ENCODE peak calls at places on chromosome 6, in ten cellular contexts. Z, V, B, E, C, G, K, Y, N and H are unnamed samples.

GRCh38 chr6:112396221-112396620 is 49.1 kb downstream of the RFPL4B start:
- DNase-seq in Z (no peak), V (no peak), B (peak; percentile 4), E (no peak), C (no peak), G (no peak), K (no peak), Y (no peak), N (no peak), H (no peak)

GRCh38 chr6:95228636-95229035 is 348.7 kb upstream of the MANEA start:
- DNase-seq in Z (no peak), V (no peak), B (no peak), E (no peak), C (no peak), G (no peak), K (no peak), Y (no peak), N (no peak), H (no peak)

GRCh38 chr6:125111219-125111983 is 42.2 kb upstream of the TPD52L1 start:
- DNase-seq in Z (no peak), V (no peak), B (no peak), E (no peak), C (no peak), G (no peak), K (no peak), Y (no peak), N (no peak), H (no peak)

GRCh38 chr6:2651966-2652365 is 98.8 kb downstream of the MYLK4 start:
- DNase-seq in Z (no peak), V (no peak), B (no peak), E (no peak), C (no peak), G (no peak), K (no peak), Y (no peak), N (no peak), H (no peak)

GRCh38 chr6:158020272-158020711 is 38.6 kb downstream of the SYNJ2 start:
- DNase-seq in Z (no peak), V (no peak), B (no peak), E (no peak), C (no peak), G (no peak), K (no peak), Y (peak; percentile 35), N (no peak), H (no peak)

GRCh38 chr6:14542670-14543366 is 425.2 kb downstream of the CD83 start:
- DNase-seq in Z (no peak), V (no peak), B (peak; percentile 96), E (no peak), C (no peak), G (no peak), K (no peak), Y (peak; percentile 76), N (no peak), H (peak; percentile 5)

GRCh38 chr6:104559435-104560202 is 300.1 kb downstream of the HACE1 start:
- DNase-seq in Z (no peak), V (no peak), B (no peak), E (no peak), C (no peak), G (no peak), K (no peak), Y (no peak), N (no peak), H (no peak)

GRCh38 chr6:161292145-161292544 is 18.3 kb upstream of the AGPAT4 start:
- DNase-seq in Z (no peak), V (no peak), B (no peak), E (no peak), C (no peak), G (no peak), K (no peak), Y (no peak), N (no peak), H (no peak)

GRCh38 chr6:33860706-33861474 is 57.1 kb upstream of the MLN start:
- DNase-seq in Z (no peak), V (no peak), B (peak; percentile 24), E (no peak), C (no peak), G (no peak), K (no peak), Y (no peak), N (no peak), H (no peak)

GRCh38 chr6:138680085-138680484 is 93.5 kb upstream of the CCDC28A start:
- DNase-seq in Z (no peak), V (no peak), B (peak; percentile 34), E (no peak), C (no peak), G (no peak), K (no peak), Y (no peak), N (no peak), H (no peak)

GRCh38 chr6:73131706-73132105 is 93.6 kb downstream of the KHDC1L start:
- DNase-seq in Z (no peak), V (no peak), B (peak; percentile 29), E (peak; percentile 8), C (no peak), G (no peak), K (no peak), Y (no peak), N (no peak), H (peak; percentile 28)

GRCh38 chr6:1024587-1024986 is 287.3 kb upstream of the FOXQ1 start:
- DNase-seq in Z (no peak), V (no peak), B (peak; percentile 82), E (no peak), C (peak; percentile 79), G (no peak), K (no peak), Y (no peak), N (no peak), H (no peak)

GRCh38 chr6:163230901-163231300 is 183.6 kb upstream of the QKI start:
- DNase-seq in Z (no peak), V (no peak), B (no peak), E (no peak), C (no peak), G (no peak), K (no peak), Y (no peak), N (no peak), H (no peak)

GRCh38 chr6:45754432-45754831 is 261.2 kb downstream of the CLIC5 start:
- DNase-seq in Z (no peak), V (no peak), B (no peak), E (no peak), C (no peak), G (no peak), K (no peak), Y (no peak), N (no peak), H (no peak)

GRCh38 chr6:133955136-133955576 is 2.1 kb downstream of the TBPL1 start:
- DNase-seq in Z (no peak), V (no peak), B (no peak), E (no peak), C (no peak), G (no peak), K (no peak), Y (no peak), N (no peak), H (peak; percentile 70)

GRCh38 chr6:133952815-133953633 is at the start of gene TBPL1:
- DNase-seq in Z (peak; percentile 87), V (peak; percentile 91), B (peak; percentile 95), E (peak; percentile 92), C (peak; percentile 96), G (peak; percentile 91), K (peak; percentile 91), Y (peak; percentile 97), N (peak; percentile 96), H (peak; percentile 94)

GRCh38 chr6:133951881-133952814 is 876 bp upstream of the TBPL1 start:
- DNase-seq in Z (peak; percentile 47), V (peak; percentile 53), B (peak; percentile 80), E (peak; percentile 63), C (peak; percentile 86), G (peak; percentile 49), K (peak; percentile 48), Y (peak; percentile 90), N (peak; percentile 61), H (peak; percentile 59)

GRCh38 chr6:133955582-133956412 is 2.8 kb downstream of the TBPL1 start:
- DNase-seq in Z (no peak), V (no peak), B (no peak), E (no peak), C (no peak), G (no peak), K (no peak), Y (no peak), N (no peak), H (peak; percentile 38)

DNA sequence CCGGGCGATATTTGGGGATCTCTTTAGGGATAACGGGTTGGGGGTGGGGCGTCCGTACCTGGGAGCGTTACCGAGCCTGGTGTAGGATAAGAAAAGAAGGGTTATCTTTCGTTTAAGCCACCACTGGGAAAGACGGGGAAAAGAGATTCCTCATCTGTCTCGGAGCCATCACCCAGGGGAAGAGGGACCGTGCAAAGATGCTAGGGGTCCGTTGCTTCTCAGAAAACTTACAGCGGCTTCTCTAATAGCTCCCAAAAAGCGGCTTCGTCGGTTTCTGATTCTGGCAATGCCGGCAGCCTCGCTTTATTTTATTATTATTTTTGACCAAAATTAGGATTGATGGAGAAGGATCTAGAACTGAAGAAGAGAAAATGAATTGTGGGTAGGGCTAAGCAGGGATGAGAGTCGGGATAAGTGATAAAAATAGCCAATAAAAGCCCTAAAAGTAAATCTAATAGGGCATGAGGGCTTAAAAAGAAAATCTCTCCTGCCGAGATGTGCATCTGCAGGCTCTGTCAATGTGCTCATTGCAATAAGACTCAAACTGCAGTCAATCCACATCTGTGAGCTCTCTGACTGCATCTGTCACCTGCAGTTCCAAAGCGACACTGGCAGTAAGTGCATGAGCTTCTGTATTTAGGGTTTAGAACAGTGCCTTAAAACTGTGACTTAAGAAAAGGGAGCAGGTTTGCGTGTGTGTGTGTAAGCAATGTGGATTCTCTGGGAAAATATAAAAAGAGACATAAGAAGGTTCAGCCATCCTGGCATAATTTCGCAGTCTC is 801 bp downstream of the TBPL1 start:
- DNase-seq in Z (no peak), V (no peak), B (no peak), E (no peak), C (no peak), G (no peak), K (no peak), Y (no peak), N (peak; percentile 23), H (peak; percentile 76)
- TF ChIP-seq POLR2A in Z (no peak), V (no peak), B (no peak), E (no peak), C (no peak), G (no peak), K (no peak), Y (no peak), N (no peak), H (no peak)

GRCh38 chr6:26017567-26017966 is 55.0 kb downstream of the TRIM38 start:
- DNase-seq in Z (peak; percentile 37), V (peak; percentile 56), B (peak; percentile 95), E (no peak), C (peak; percentile 87), G (peak; percentile 31), K (peak; percentile 55), Y (peak; percentile 81), N (peak; percentile 92), H (peak; percentile 82)
- TF ChIP-seq POLR2A in Z (no peak), V (no peak), B (peak; percentile 97), E (no peak), C (no peak), G (no peak), K (no peak), Y (no peak), N (peak; percentile 66), H (peak; percentile 58)

GRCh38 chr6:6588064-6588923 is at the start of gene LY86:
- DNase-seq in Z (no peak), V (no peak), B (no peak), E (no peak), C (no peak), G (no peak), K (no peak), Y (peak; percentile 80), N (no peak), H (no peak)
- TF ChIP-seq POLR2A in Z (no peak), V (no peak), B (no peak), E (no peak), C (no peak), G (no peak), K (no peak), Y (no peak), N (no peak), H (no peak)

GRCh38 chr6:167826230-167827061 is at the start of gene AFDN:
- DNase-seq in Z (peak; percentile 50), V (peak; percentile 82), B (peak; percentile 21), E (peak; percentile 86), C (peak; percentile 92), G (peak; percentile 79), K (peak; percentile 59), Y (peak; percentile 94), N (peak; percentile 80), H (peak; percentile 79)
- TF ChIP-seq POLR2A in Z (peak; percentile 29), V (no peak), B (no peak), E (no peak), C (no peak), G (peak; percentile 12), K (no peak), Y (no peak), N (peak; percentile 37), H (no peak)